ENCODE peak calls at places on chromosomes 3 and 15, in nine cellular contexts. N is G401; O is activated T-helper 1 cell treated with anti-CD3 and anti-CD28 coated beads, Interleukin-2, amount 50 U/mL, for 16 hours; E is AG09309; Q is mesothelial cell of epicardium; D is EL; F is T47D; B is NCI-H774; Z is progenitor cell of endocrine pancreas. G is an unnamed sample.

GRCh38 chr3:17846466-17846865 is 104.0 kb upstream of the TBC1D5 start:
- DNase-seq in N (no peak), O (no peak), E (no peak), Q (no peak), D (peak), F (peak), B (no peak), Z (no peak), G (no peak)

GRCh38 chr15:43370310-43370974 is 401 bp downstream of the ZSCAN29 start:
- DNase-seq in N (no peak), O (no peak), E (no peak), Q (peak), D (peak), F (no peak), B (no peak), Z (peak), G (no peak)

GRCh38 chr15:51265037-51265555 is 73.3 kb downstream of the CYP19A1 start:
- DNase-seq in N (no peak), O (no peak), E (no peak), Q (no peak), D (no peak), F (no peak), B (no peak), Z (no peak), G (no peak)

GRCh38 chr3:10453764-10454163 is 51.6 kb downstream of the ATP2B2 start:
- DNase-seq in N (no peak), O (no peak), E (no peak), Q (no peak), D (no peak), F (no peak), B (no peak), Z (no peak), G (no peak)

GRCh38 chr3:154979327-154979726 is 100.8 kb upstream of the MME start:
- DNase-seq in N (no peak), O (no peak), E (no peak), Q (no peak), D (no peak), F (no peak), B (no peak), Z (no peak), G (no peak)

GRCh38 chr3:51386159-51386851 is 1.2 kb downstream of the MANF start:
- DNase-seq in N (no peak), O (no peak), E (no peak), Q (no peak), D (no peak), F (no peak), B (no peak), Z (no peak), G (no peak)

GRCh38 chr3:56468184-56469106 is at the start of gene ERC2:
- DNase-seq in N (peak), O (no peak), E (no peak), Q (peak), D (peak), F (peak), B (peak), Z (peak), G (peak)

GRCh38 chr3:31066999-31067398 is 172.5 kb upstream of the GADL1 start:
- DNase-seq in N (no peak), O (no peak), E (peak), Q (no peak), D (peak), F (peak), B (no peak), Z (no peak), G (peak)

GRCh38 chr3:175187586-175187985 is 328.5 kb downstream of the NAALADL2 start:
- DNase-seq in N (no peak), O (no peak), E (no peak), Q (no peak), D (no peak), F (no peak), B (peak), Z (no peak), G (no peak)

GRCh38 chr3:140898340-140899180 is 43.1 kb upstream of the SLC25A36 start:
- DNase-seq in N (peak), O (no peak), E (peak), Q (no peak), D (peak), F (peak), B (peak), Z (no peak), G (peak)

GRCh38 chr3:69649713-69650419 is 89.4 kb upstream of the MITF start:
- DNase-seq in N (no peak), O (no peak), E (no peak), Q (no peak), D (no peak), F (no peak), B (no peak), Z (no peak), G (no peak)

GRCh38 chr15:57364282-57365007 is 11.9 kb upstream of the CGNL1 start:
- DNase-seq in N (peak), O (no peak), E (no peak), Q (no peak), D (no peak), F (no peak), B (no peak), Z (no peak), G (no peak)

GRCh38 chr3:27613846-27614500 is 108.2 kb downstream of the EOMES start:
- DNase-seq in N (no peak), O (no peak), E (no peak), Q (no peak), D (peak), F (no peak), B (no peak), Z (no peak), G (peak)

GRCh38 chr3:155271343-155271613 is 22.2 kb downstream of the STRIT1 start:
- DNase-seq in N (no peak), O (no peak), E (no peak), Q (no peak), D (no peak), F (no peak), B (no peak), Z (no peak), G (no peak)

GRCh38 chr3:193972816-193973215 is 163.1 kb upstream of the HES1 start:
- DNase-seq in N (no peak), O (no peak), E (no peak), Q (no peak), D (no peak), F (no peak), B (no peak), Z (no peak), G (no peak)

GRCh38 chr3:70963412-70963811 is 620.1 kb downstream of the FOXP1 start:
- DNase-seq in N (no peak), O (no peak), E (no peak), Q (no peak), D (no peak), F (no peak), B (no peak), Z (no peak), G (no peak)

GRCh38 chr3:122921791-122922651 is 105.5 kb downstream of the SEMA5B start:
- DNase-seq in N (no peak), O (no peak), E (no peak), Q (no peak), D (peak), F (no peak), B (no peak), Z (peak), G (no peak)

GRCh38 chr15:100712226-100712625 is 109.8 kb downstream of the ASB7 start:
- DNase-seq in N (no peak), O (no peak), E (no peak), Q (no peak), D (peak), F (no peak), B (no peak), Z (no peak), G (no peak)

GRCh38 chr15:80844011-80844732 is 65.0 kb downstream of the CEMIP start:
- DNase-seq in N (no peak), O (no peak), E (no peak), Q (no peak), D (peak), F (peak), B (no peak), Z (no peak), G (peak)

GRCh38 chr3:5205165-5205941 is 17.8 kb downstream of the EDEM1 start:
- DNase-seq in N (no peak), O (no peak), E (no peak), Q (no peak), D (no peak), F (no peak), B (no peak), Z (no peak), G (no peak)

GRCh38 chr3:194287977-194288706 is 63.0 kb downstream of the CPN2 start:
- DNase-seq in N (no peak), O (no peak), E (no peak), Q (no peak), D (no peak), F (no peak), B (no peak), Z (no peak), G (no peak)

GRCh38 chr15:57570994-57571393 is 20.7 kb upstream of the MYZAP start:
- DNase-seq in N (no peak), O (no peak), E (peak), Q (no peak), D (peak), F (no peak), B (no peak), Z (no peak), G (peak)

GRCh38 chr3:11422291-11422690 is 150.1 kb downstream of the ATG7 start:
- DNase-seq in N (no peak), O (no peak), E (no peak), Q (no peak), D (no peak), F (no peak), B (no peak), Z (no peak), G (no peak)

GRCh38 chr3:54376440-54376839 is 254.1 kb downstream of the CACNA2D3 start:
- DNase-seq in N (no peak), O (no peak), E (no peak), Q (no peak), D (no peak), F (no peak), B (no peak), Z (no peak), G (no peak)

G was measured in trophoblast cell.